ENCODE peak calls at places on chromosomes 5 and 9, in ten cellular contexts. G is CD4-positive, CD25-positive, alpha-beta regulatory T cell; A is naive thymus-derived CD4-positive, alpha-beta T cell; W is GM23338; O is adrenal gland; C is CD4-positive, alpha-beta memory T cell; J is cardiac muscle cell; H is lower lobe of right lung; B is upper lobe of right lung; D is psoas muscle. I is an unnamed sample. For H3K4me1, the result is how much of the 10 kb centered on the place peaks cover.

GRCh38 chr5:166370928-166371690 is 1920.3 kb upstream of the WWC1 start:
- DNase-seq in G (no peak), A (no peak), J (peak), W (no peak), H (no peak), O (no peak), D (no peak), B (no peak), C (no peak), I (peak)

GRCh38 chr9:114608525-114608796 is 2.6 kb upstream of the TMEM268 start:
- DNase-seq in W (no peak), A (no peak), J (no peak), H (no peak), O (no peak), D (no peak), B (no peak), C (no peak), G (no peak), I (no peak)

GRCh38 chr5:110439280-110439679 is 287.2 kb downstream of the TMEM232 start:
- DNase-seq in G (no peak), J (no peak), C (no peak), A (no peak), D (no peak), W (no peak), B (no peak), O (no peak), H (no peak), I (no peak)

GRCh38 chr9:99039388-99040182 is 65.3 kb upstream of the TGFBR1 start:
- DNase-seq in G (no peak), B (no peak), O (no peak), H (no peak), W (no peak), D (no peak), C (no peak), A (no peak), J (no peak), I (no peak)

GRCh38 chr5:146588331-146588730 is 72.3 kb upstream of the GPR151 start:
- DNase-seq in B (no peak), C (no peak), H (no peak), A (no peak), J (no peak), O (no peak), D (no peak), W (no peak), G (no peak), I (no peak)

GRCh38 chr5:62271370-62271769 is 34.6 kb upstream of the KIF2A start:
- DNase-seq in C (no peak), D (no peak), W (no peak), B (no peak), J (no peak), O (no peak), G (no peak), H (no peak), A (no peak), I (no peak)

GRCh38 chr5:140346348-140347221 is at the start of gene HBEGF:
- DNase-seq in O (peak), G (peak), B (peak), J (peak), H (peak), W (peak), A (peak), D (peak), C (peak), I (peak)

GRCh38 chr5:172548311-172548731 is 92.7 kb upstream of the NEURL1B start:
- DNase-seq in G (no peak), B (peak), C (no peak), D (no peak), H (no peak), A (no peak), W (no peak), J (no peak), O (no peak), I (no peak)

GRCh38 chr9:18457498-18457897 is 16.5 kb upstream of the ADAMTSL1 start:
- DNase-seq in W (no peak), A (no peak), G (no peak), B (no peak), H (no peak), C (no peak), O (no peak), J (peak), D (no peak), I (no peak)

GRCh38 chr9:121952611-121953010 is 140.5 kb downstream of the TTLL11 start:
- DNase-seq in C (no peak), D (no peak), J (no peak), A (no peak), H (no peak), W (no peak), B (no peak), O (no peak), G (no peak), I (no peak)

GRCh38 chr5:61257421-61257820 is 74.6 kb upstream of the ZSWIM6 start:
- DNase-seq in W (no peak), G (no peak), B (no peak), A (no peak), O (no peak), J (no peak), H (no peak), C (no peak), D (no peak), I (no peak)

GRCh38 chr5:112555691-112556090 is 136.6 kb upstream of the EPB41L4A start:
- DNase-seq in W (no peak), O (no peak), H (no peak), B (no peak), J (peak), A (no peak), C (no peak), D (no peak), G (no peak), I (no peak)

GRCh38 chr5:150485770-150486401 is 22.0 kb upstream of the NDST1 start:
- DNase-seq in D (peak), C (no peak), W (peak), A (no peak), B (peak), G (no peak), H (peak), J (peak), O (peak), I (no peak)

GRCh38 chr5:67205981-67206380 is 9.4 kb upstream of the CD180 start:
- DNase-seq in W (no peak), G (no peak), J (no peak), H (no peak), D (no peak), O (no peak), C (no peak), A (no peak), B (no peak), I (no peak)

GRCh38 chr5:130400091-130400490 is 495.8 kb downstream of the CHSY3 start:
- DNase-seq in B (no peak), W (no peak), H (no peak), C (no peak), G (no peak), O (no peak), J (peak), A (no peak), D (no peak), I (no peak)

GRCh38 chr5:2751592-2752021 is at the start of gene IRX2:
- DNase-seq in A (no peak), D (peak), O (no peak), J (peak), C (no peak), G (no peak), H (peak), B (peak), W (peak), I (no peak)

GRCh38 chr5:79436224-79436623 is 77.7 kb downstream of the HOMER1 start:
- DNase-seq in B (no peak), O (no peak), A (no peak), G (no peak), H (no peak), J (peak), W (peak), D (no peak), C (no peak), I (no peak)

GRCh38 chr5:148708854-148709253 is 54.5 kb upstream of the HTR4 start:
- DNase-seq in B (no peak), H (no peak), G (no peak), J (no peak), A (no peak), D (no peak), W (no peak), C (no peak), O (no peak), I (no peak)

GRCh38 chr5:89302102-89302891 is 419.3 kb upstream of the MEF2C start:
- DNase-seq in D (no peak), W (no peak), A (no peak), G (no peak), B (no peak), J (no peak), H (no peak), C (no peak), O (no peak), I (no peak)

GRCh38 chr5:77256406-77256805 is 45.9 kb downstream of the PDE8B start:
- DNase-seq in D (no peak), W (no peak), A (no peak), J (no peak), B (no peak), G (no peak), O (no peak), C (no peak), H (no peak), I (no peak)

GRCh38 chr5:179344301-179345178 is 721 bp downstream of the ADAMTS2 start:
- DNase-seq in O (no peak), W (peak), C (no peak), H (peak), D (no peak), G (no peak), A (no peak), B (no peak), J (peak), I (no peak)

GRCh38 chr9:34127035-34127948 is 794 bp upstream of the DCAF12 start:
- DNase-seq in G (no peak), J (no peak), W (no peak), D (no peak), A (no peak), B (no peak), O (no peak), C (no peak), H (no peak), I (no peak)

GRCh38 chr9:116168231-116168630 is 14.6 kb downstream of the PAPPA start:
- DNase-seq in J (no peak), C (no peak), B (no peak), D (no peak), O (no peak), H (no peak), W (no peak), G (no peak), A (no peak), I (no peak)

GRCh38 chr9:73434826-73435225 is 283.2 kb downstream of the ANXA1 start:
- DNase-seq in A (no peak), C (no peak), J (no peak), G (no peak), B (no peak), H (no peak), W (no peak), D (no peak), O (no peak), I (no peak)

GRCh38 chr5:106637275-106637674 is 1033.5 kb downstream of the EFNA5 start:
- DNase-seq in H (no peak), G (no peak), A (no peak), W (no peak), D (no peak), C (no peak), O (no peak), B (no peak), J (no peak), I (no peak)

GRCh38 chr5:171750316-171750788 is 35.3 kb upstream of the SMIM23 start:
- DNase-seq in O (peak), D (peak), A (no peak), J (peak), B (no peak), H (no peak), G (no peak), W (peak), C (no peak), I (no peak)

GRCh38 chr9:108163321-108164005 is 673.9 kb upstream of the KLF4 start:
- DNase-seq in W (peak), O (no peak), G (no peak), B (no peak), C (no peak), D (no peak), J (peak), A (no peak), H (no peak), I (no peak)

GRCh38 chr5:5492087-5492933 is 69.8 kb downstream of the ICE1 start:
- DNase-seq in B (no peak), C (peak), J (peak), W (peak), D (no peak), A (peak), O (no peak), H (no peak), G (peak), I (peak)

DNA sequence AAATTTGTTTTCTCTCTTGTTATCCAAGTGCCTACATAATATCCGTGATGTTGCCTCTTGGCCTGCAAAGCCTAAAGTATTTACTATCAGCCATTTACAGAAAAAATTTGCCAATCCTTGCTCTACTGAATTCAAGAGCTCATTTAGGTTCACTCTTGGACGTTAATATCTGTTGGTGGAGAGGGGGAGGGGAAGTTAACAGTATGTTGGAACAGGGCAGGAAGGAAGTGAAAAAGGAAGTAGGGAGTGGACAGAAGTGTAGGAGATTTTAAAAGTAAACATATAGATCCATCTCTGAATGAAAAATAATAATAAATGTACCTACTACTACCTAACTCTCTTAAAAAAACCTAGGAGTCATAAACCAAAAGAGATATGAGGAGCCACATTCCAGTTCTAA is 32.8 kb downstream of the ZNF608 start:
- DNase-seq in W (no peak), O (no peak), A (no peak), H (no peak), J (no peak), B (no peak), G (no peak), D (no peak), C (no peak), I (no peak)
- H3K4me1 ChIP-seq in W (under half), O (under half), A (under half), H (under half), J (half or more), B (under half), G (under half), D (under half), C (under half), I (under half)

GRCh38 chr9:22146604-22147003 is 137.5 kb upstream of the CDKN2B start:
- DNase-seq in G (no peak), A (no peak), H (no peak), J (no peak), W (no peak), O (no peak), C (no peak), D (no peak), B (no peak), I (no peak)
- H3K4me1 ChIP-seq in G (under half), A (under half), H (under half), J (under half), W (under half), O (under half), C (under half), D (under half), B (under half), I (under half)

GRCh38 chr9:127129073-127129717 is 6.8 kb upstream of the ANGPTL2 start:
- DNase-seq in D (no peak), W (no peak), B (no peak), A (no peak), G (no peak), J (no peak), O (no peak), H (no peak), C (no peak), I (no peak)
- H3K4me1 ChIP-seq in D (half or more), W (under half), B (under half), A (under half), G (under half), J (under half), O (under half), H (under half), C (under half), I (under half)

DNA sequence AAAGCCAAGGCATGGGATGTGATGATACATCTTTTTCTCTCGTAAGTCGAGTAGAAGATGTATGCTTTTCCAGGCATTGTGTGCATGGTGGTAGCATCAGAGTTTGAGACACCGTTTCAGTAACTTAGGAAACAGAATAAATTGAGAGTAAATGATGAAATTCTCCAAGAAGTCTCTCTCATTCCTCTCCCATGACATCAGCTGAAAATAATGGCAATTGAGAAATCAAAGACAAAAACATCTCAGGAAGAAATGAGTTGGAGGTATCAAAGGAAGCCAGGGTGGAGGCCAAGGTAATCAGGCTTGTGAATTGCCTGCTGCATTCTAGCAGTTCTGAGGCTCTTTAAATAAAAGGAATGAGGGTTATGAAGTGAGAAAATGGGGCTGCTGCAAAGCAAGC is 53.9 kb downstream of the SGCD start:
- DNase-seq in A (no peak), B (no peak), C (no peak), W (no peak), H (no peak), O (no peak), J (peak), G (no peak), D (no peak), I (no peak)
- H3K4me1 ChIP-seq in A (under half), B (under half), C (under half), W (under half), H (under half), O (under half), J (under half), G (under half), D (half or more), I (under half)

DNA sequence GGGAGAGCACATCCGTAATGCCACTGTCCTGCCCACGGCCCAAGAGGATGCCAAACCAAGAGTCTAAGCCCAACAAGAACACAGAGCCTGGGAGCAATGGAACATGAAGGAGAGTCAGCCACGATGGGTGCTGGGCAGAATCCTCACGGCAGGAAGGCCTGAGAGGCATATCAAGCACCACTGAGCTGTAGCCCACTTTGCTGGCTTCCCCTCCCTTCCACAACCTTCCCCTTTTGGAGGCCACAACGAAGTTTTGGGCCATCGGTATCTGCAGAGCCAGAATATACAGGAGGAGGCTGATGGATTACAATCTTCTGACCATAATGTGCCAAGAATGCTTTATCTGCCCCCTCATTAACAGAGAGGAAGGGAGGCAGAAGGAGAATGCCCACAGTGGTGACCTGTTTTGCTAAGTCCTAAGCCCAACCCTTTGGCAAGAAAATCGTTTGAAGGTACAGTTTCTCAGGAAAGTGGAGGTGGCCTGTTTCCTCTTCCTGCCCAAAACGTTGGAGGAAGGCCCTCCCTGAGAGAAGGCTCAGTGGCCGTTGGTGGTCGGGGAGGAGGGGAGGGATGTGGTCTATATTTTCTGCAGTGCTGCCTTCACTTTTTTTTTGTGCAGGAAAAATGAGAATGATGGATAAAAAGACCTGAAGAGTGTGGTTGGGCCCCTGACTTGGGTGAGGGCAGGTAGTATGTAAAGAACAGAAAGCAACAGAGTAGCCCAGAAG is 26.2 kb downstream of the MACROH2A1 start:
- DNase-seq in G (no peak), A (no peak), O (no peak), D (no peak), B (no peak), W (no peak), J (no peak), C (no peak), H (no peak), I (no peak)
- H3K4me1 ChIP-seq in G (under half), A (under half), O (under half), D (under half), B (under half), W (under half), J (under half), C (under half), H (under half), I (under half)

I was measured in Panc1.